ENCODE peak calls at places on chromosome 4, in five cellular contexts. C, K, T, H and I are unnamed samples.

GRCh38 chr4:173752610-173753009 is 222.6 kb upstream of the HAND2 start:
- DNase-seq in C (peak), K (peak), T (no peak), H (peak), I (no peak)

GRCh38 chr4:118279920-118280432 is 72.8 kb downstream of the PRSS12 start:
- DNase-seq in C (no peak), K (no peak), T (no peak), H (no peak), I (peak)

GRCh38 chr4:156638332-156638731 is 333.3 kb downstream of the PDGFC start:
- DNase-seq in C (no peak), K (peak), T (peak), H (peak), I (peak)

GRCh38 chr4:30001628-30002027 is 718.5 kb upstream of the PCDH7 start:
- DNase-seq in C (no peak), K (no peak), T (no peak), H (no peak), I (no peak)

GRCh38 chr4:151641983-151642382 is 118.8 kb downstream of the GATB start:
- DNase-seq in C (no peak), K (no peak), T (no peak), H (no peak), I (no peak)

GRCh38 chr4:31234494-31234893 is 514.3 kb downstream of the PCDH7 start:
- DNase-seq in C (no peak), K (peak), T (no peak), H (no peak), I (no peak)

GRCh38 chr4:129327637-129328036 is 231.7 kb downstream of the C4orf33 start:
- DNase-seq in C (no peak), K (no peak), T (no peak), H (no peak), I (no peak)

GRCh38 chr4:163694385-163694784 is 199.9 kb downstream of the TMA16 start:
- DNase-seq in C (no peak), K (peak), T (peak), H (peak), I (no peak)

GRCh38 chr4:10806993-10807645 is 122.6 kb upstream of the CLNK start:
- DNase-seq in C (no peak), K (no peak), T (no peak), H (no peak), I (no peak)

GRCh38 chr4:3299122-3299521 is 6.3 kb downstream of the RGS12 start:
- DNase-seq in C (no peak), K (no peak), T (no peak), H (no peak), I (no peak)

GRCh38 chr4:39446842-39447573 is 11.7 kb downstream of the RPL9 start:
- DNase-seq in C (peak), K (peak), T (peak), H (peak), I (peak)

GRCh38 chr4:121070274-121070673 is 2.1 kb downstream of the NDNF start:
- DNase-seq in C (peak), K (peak), T (no peak), H (no peak), I (no peak)

GRCh38 chr4:57064811-57065711 is 45.1 kb downstream of the IGFBP7 start:
- DNase-seq in C (no peak), K (no peak), T (peak), H (peak), I (peak)

GRCh38 chr4:173505924-173506779 is 23.9 kb downstream of the HAND2 start:
- DNase-seq in C (no peak), K (peak), T (no peak), H (peak), I (peak)

GRCh38 chr4:17623451-17624001 is 9.1 kb downstream of the MED28 start:
- DNase-seq in C (no peak), K (no peak), T (peak), H (peak), I (no peak)

GRCh38 chr4:25969374-25969773 is 55.4 kb downstream of the SMIM20 start:
- DNase-seq in C (no peak), K (no peak), T (no peak), H (no peak), I (no peak)
- H3K4me3 ChIP-seq in C (no peak), K (no peak), T (no peak), H (no peak), I (no peak)

GRCh38 chr4:189033801-189034347 is 894.6 kb downstream of the TRIML1 start:
- DNase-seq in C (no peak), K (no peak), T (no peak), H (no peak), I (no peak)

GRCh38 chr4:189035654-189036053 is 896.4 kb downstream of the TRIML1 start:
- DNase-seq in C (no peak), K (no peak), T (no peak), H (no peak), I (no peak)

GRCh38 chr4:189035091-189035490 is 895.9 kb downstream of the TRIML1 start:
- DNase-seq in C (no peak), K (no peak), T (no peak), H (no peak), I (no peak)

GRCh38 chr4:189029961-189030360 is 890.7 kb downstream of the TRIML1 start:
- DNase-seq in C (no peak), K (no peak), T (no peak), H (no peak), I (no peak)

DNA sequence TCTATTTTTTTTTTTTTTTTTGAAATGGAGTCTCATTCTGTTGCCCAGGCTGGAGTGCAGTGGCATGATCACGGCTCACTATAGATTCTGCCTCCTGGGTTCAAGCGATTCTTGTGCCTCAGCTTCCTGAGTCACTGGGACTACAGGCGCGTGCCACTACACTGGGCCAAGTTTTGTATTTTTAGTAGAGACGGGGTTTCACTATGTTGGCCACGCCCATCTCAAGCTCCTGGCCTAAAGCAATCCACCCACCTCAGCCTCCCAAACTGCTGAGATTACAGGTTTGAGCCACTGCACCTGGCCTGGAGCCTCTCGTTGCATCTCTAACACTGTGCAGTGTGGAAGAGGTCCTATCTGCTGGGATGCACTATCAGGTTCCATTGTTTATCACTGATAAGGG is 893.7 kb downstream of the TRIML1 start:
- DNase-seq in C (no peak), K (no peak), T (no peak), H (no peak), I (no peak)
- H3K9ac ChIP-seq in C (no peak), K (no peak), T (no peak), H (no peak), I (no peak)

DNA sequence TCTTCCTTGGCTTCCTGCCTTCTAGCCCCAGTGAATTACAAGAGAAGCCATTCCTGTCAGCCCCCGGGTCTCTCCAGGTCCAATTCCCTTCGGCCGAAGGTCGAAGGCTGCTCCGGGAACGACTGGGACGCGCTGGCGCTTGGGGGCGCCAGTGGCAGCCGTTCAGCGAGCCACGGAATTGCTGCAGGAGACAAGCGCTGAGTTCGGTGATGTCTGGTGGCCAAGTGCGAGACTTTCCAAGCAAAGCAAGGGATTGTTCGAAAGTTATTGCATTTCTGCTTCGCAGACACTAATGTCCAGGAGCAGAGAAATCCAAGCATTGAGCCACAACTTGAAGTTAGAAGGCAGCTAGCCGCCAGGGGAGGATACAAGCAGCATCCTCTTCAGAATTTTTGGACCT is 1.1 kb upstream of the DKK2 start:
- DNase-seq in C (peak), K (peak), T (peak), H (peak), I (peak)
- H3K4me3 ChIP-seq in C (peak), K (no peak), T (peak), H (no peak), I (peak)

GRCh38 chr4:142353149-142353738 is 492.9 kb downstream of the INPP4B start:
- DNase-seq in C (peak), K (peak), T (peak), H (peak), I (peak)
- H3K9ac ChIP-seq in C (no peak), K (no peak), T (no peak), H (no peak), I (no peak)

GRCh38 chr4:1399508-1400190 is 6.6 kb downstream of the NKX1-1 start:
- DNase-seq in C (no peak), K (no peak), T (no peak), H (no peak), I (no peak)

GRCh38 chr4:1398686-1399507 is 7.3 kb downstream of the NKX1-1 start:
- DNase-seq in C (no peak), K (no peak), T (no peak), H (no peak), I (no peak)

GRCh38 chr4:1393866-1394265 is 12.4 kb downstream of the NKX1-1 start:
- DNase-seq in C (no peak), K (no peak), T (no peak), H (no peak), I (no peak)

GRCh38 chr4:1396806-1397455 is 9.3 kb downstream of the NKX1-1 start:
- DNase-seq in C (no peak), K (no peak), T (no peak), H (no peak), I (no peak)

GRCh38 chr4:1395941-1396805 is 10.1 kb downstream of the NKX1-1 start:
- DNase-seq in C (no peak), K (no peak), T (no peak), H (no peak), I (no peak)
- H3K4me3 ChIP-seq in C (peak), K (no peak), T (no peak), H (no peak), I (no peak)

DNA sequence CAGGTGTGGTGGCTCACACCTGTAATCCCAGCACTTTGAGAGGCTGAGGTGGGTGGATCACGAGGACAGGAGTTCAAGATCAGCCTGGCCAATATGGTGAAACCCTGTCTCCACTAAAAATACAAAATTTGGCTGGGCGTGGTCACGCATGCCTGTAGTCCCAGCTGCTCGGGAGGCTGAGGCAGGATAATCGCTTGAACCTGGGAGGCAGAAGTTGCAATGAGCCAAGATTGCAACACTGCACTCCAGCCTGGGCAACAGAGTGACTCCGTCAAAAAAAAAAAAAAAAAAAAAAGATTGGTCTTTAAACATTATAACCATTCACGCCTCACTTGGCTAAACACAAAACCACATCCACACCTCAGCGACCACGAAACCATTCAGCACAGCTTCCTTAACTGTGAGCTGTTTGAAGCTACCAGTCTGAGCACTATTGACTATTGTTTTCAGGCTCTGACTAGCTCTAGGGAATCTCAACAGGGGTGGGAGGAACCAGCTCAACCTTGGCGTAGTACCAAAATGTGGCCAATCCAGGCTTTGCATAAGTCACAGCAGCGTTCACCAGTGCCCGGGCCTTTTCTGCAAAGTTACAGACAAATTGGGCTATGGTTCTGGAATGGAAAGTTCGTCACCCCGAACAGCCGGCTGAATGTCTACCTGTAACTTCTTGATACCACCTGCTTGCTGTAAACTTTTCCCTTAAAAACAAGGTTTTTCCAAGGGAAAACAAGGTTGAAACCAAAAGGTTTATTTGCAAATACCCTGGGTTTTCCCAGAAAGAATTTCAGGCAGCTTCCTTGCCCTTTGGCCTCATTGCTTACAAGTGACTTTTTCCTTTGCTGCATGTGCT is 73.6 kb upstream of the DHX15 start:
- DNase-seq in C (no peak), K (peak), T (peak), H (peak), I (peak)
- H3K9ac ChIP-seq in C (no peak), K (no peak), T (no peak), H (no peak), I (peak)